ENCODE peak calls at places on chromosomes 16 and 17, in five cellular contexts. One of them, this sample, is unnamed.

GRCh38 chr17:36136439-36136838 is 32.8 kb downstream of the CCL4 start:
- DNase-seq in NT2/D1: no peak
- DNase-seq in GM12878: no peak
- DNase-seq in H1: no peak
- DNase-seq in HepG2: no peak
- DNase-seq in this sample: no peak

GRCh38 chr16:84820305-84820684 is 510 bp downstream of the CRISPLD2 start:
- DNase-seq in H1: no peak
- DNase-seq in HepG2: no peak
- DNase-seq in GM12878: no peak
- DNase-seq in NT2/D1: no peak
- DNase-seq in this sample: no peak

GRCh38 chr17:79073706-79074088 is 927 bp upstream of the ENGASE start:
- DNase-seq in HepG2: peak; percentile 66
- DNase-seq in GM12878: no peak
- DNase-seq in NT2/D1: no peak
- DNase-seq in H1: no peak
- DNase-seq in this sample: no peak

GRCh38 chr17:61582593-61582992 is 8.4 kb downstream of the NACA2 start:
- DNase-seq in HepG2: no peak
- DNase-seq in H1: no peak
- DNase-seq in GM12878: no peak
- DNase-seq in NT2/D1: no peak
- DNase-seq in this sample: no peak

GRCh38 chr16:10188236-10188635 is 6.0 kb upstream of the GRIN2A start:
- DNase-seq in NT2/D1: no peak
- DNase-seq in HepG2: no peak
- DNase-seq in H1: no peak
- DNase-seq in GM12878: no peak
- DNase-seq in this sample: no peak

GRCh38 chr16:80739523-80739922 is 64.9 kb downstream of the CDYL2 start:
- DNase-seq in H1: no peak
- DNase-seq in NT2/D1: no peak
- DNase-seq in HepG2: no peak
- DNase-seq in GM12878: no peak
- DNase-seq in this sample: no peak

GRCh38 chr17:57114085-57114673 is 29.1 kb downstream of the AKAP1 start:
- DNase-seq in HepG2: peak; percentile 41
- DNase-seq in NT2/D1: peak; percentile 30
- DNase-seq in H1: peak; percentile 15
- DNase-seq in GM12878: no peak
- DNase-seq in this sample: peak; percentile 88

GRCh38 chr16:74030000-74030399 is 266.6 kb upstream of the PSMD7 start:
- DNase-seq in HepG2: no peak
- DNase-seq in NT2/D1: no peak
- DNase-seq in GM12878: no peak
- DNase-seq in H1: no peak
- DNase-seq in this sample: no peak

GRCh38 chr17:74815671-74816370 is 39.7 kb upstream of the NAT9 start:
- DNase-seq in GM12878: no peak
- DNase-seq in NT2/D1: peak; percentile 15
- DNase-seq in HepG2: no peak
- DNase-seq in H1: no peak
- DNase-seq in this sample: peak; percentile 54

GRCh38 chr16:27242868-27243590 is 25.5 kb downstream of the NSMCE1 start:
- DNase-seq in HepG2: peak; percentile 83
- DNase-seq in NT2/D1: no peak
- DNase-seq in H1: no peak
- DNase-seq in GM12878: peak; percentile 71
- DNase-seq in this sample: no peak

GRCh38 chr16:85157813-85158701 is 45.8 kb upstream of the CIBAR2 start:
- DNase-seq in NT2/D1: peak; percentile 78
- DNase-seq in GM12878: peak; percentile 12
- DNase-seq in H1: peak; percentile 70
- DNase-seq in HepG2: peak; percentile 79
- DNase-seq in this sample: no peak

GRCh38 chr16:25413962-25414361 is 156.3 kb upstream of the ZKSCAN2 start:
- DNase-seq in GM12878: no peak
- DNase-seq in NT2/D1: no peak
- DNase-seq in H1: no peak
- DNase-seq in HepG2: no peak
- DNase-seq in this sample: no peak

GRCh38 chr16:67456383-67457140 is 24.4 kb downstream of the ATP6V0D1 start:
- DNase-seq in NT2/D1: no peak
- DNase-seq in H1: no peak
- DNase-seq in GM12878: no peak
- DNase-seq in HepG2: no peak
- DNase-seq in this sample: no peak

DNA sequence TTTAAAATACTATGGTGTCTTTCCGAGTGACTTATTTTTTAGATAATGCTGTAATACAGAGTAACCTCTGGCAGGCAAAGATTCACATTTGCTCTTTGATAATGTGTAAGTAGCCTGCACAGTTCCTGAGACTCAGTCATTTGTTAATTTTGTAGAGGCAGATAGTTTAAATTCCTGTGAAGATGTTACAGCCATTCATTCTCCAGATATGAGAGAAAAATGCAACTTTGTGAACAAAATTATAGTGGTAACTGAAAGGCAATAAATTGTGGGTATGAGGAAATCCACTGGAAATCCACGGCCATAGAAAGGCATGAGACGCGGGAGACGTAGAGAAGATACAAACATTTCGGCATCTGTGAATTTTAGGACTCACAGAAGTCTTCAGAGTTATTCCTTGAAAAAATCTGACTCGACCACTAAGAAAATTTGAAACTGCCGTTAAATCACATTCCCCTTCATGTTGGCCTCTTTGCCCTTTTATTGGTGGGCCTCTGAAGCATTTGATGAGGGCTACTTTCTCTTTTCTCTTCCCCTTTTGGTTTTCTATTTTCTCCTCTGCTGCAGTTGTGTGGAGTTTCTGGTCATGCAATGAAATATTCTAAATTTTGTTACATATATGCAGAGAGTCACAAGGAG is 18.8 kb downstream of the HS3ST3A1 start:
- DNase-seq in HepG2: no peak
- DNase-seq in NT2/D1: no peak
- DNase-seq in GM12878: no peak
- DNase-seq in H1: no peak
- DNase-seq in this sample: no peak
- TF ChIP-seq SUZ12 in HepG2: no peak
- TF ChIP-seq SUZ12 in NT2/D1: no peak
- TF ChIP-seq SUZ12 in GM12878: no peak
- TF ChIP-seq SUZ12 in H1: no peak
- TF ChIP-seq SUZ12 in this sample: no peak

DNA sequence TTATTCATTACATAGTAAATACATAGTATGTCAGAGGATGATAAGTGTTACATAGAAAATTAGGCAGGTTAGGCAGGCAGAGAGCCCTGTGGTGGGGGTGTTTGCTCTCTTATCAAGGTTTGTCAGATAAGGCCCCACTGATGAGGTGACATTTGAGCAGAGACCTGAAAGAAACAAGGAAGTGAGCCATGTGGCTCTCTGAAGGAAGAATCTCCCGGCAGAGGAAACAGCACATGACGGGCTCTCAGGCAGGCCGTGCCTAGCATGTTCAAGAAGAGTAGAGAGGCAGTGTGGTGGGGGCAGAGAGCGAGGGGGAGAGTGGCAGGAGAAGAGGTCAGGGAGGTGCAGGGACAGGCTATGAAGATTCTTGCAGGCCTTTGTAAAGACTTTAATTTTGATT is 82.0 kb upstream of the ASIC2 start:
- DNase-seq in GM12878: no peak
- DNase-seq in NT2/D1: no peak
- DNase-seq in H1: no peak
- DNase-seq in HepG2: no peak
- DNase-seq in this sample: no peak
- TF ChIP-seq SUZ12 in GM12878: no peak
- TF ChIP-seq SUZ12 in NT2/D1: no peak
- TF ChIP-seq SUZ12 in H1: no peak
- TF ChIP-seq SUZ12 in HepG2: no peak
- TF ChIP-seq SUZ12 in this sample: no peak

DNA sequence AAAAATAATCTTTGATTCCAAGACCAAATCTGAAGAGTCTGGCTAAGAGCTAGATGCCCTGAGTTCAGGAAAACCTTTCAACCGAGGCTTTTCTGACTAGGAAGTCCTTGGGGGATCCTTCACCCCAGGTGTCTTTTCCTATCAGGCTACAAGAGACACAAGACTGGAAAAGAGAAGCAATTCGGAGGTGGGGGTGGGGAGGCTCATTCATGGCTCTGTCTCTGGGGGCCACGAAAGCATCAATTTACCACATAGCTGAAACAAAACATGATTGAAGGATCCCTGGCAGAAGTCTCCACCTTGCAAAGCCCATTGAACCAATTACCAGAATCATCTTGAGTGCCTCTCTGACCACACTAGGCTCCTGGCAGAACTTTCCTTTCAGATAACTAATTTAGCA is 239.8 kb upstream of the SALL1 start:
- DNase-seq in HepG2: no peak
- DNase-seq in NT2/D1: peak; percentile 43
- DNase-seq in GM12878: no peak
- DNase-seq in H1: no peak
- DNase-seq in this sample: no peak
- TF ChIP-seq SUZ12 in HepG2: no peak
- TF ChIP-seq SUZ12 in NT2/D1: no peak
- TF ChIP-seq SUZ12 in GM12878: no peak
- TF ChIP-seq SUZ12 in H1: no peak
- TF ChIP-seq SUZ12 in this sample: no peak

GRCh38 chr17:41681776-41682175 is 6.9 kb upstream of the EIF1 start:
- DNase-seq in GM12878: no peak
- DNase-seq in HepG2: no peak
- DNase-seq in H1: no peak
- DNase-seq in NT2/D1: no peak
- DNase-seq in this sample: no peak

GRCh38 chr17:41678411-41678906 is 10.2 kb upstream of the EIF1 start:
- DNase-seq in H1: no peak
- DNase-seq in GM12878: peak; percentile 45
- DNase-seq in HepG2: no peak
- DNase-seq in NT2/D1: no peak
- DNase-seq in this sample: no peak

GRCh38 chr17:41679740-41680425 is 8.8 kb upstream of the EIF1 start:
- DNase-seq in H1: no peak
- DNase-seq in GM12878: no peak
- DNase-seq in NT2/D1: no peak
- DNase-seq in HepG2: no peak
- DNase-seq in this sample: no peak

GRCh38 chr17:41680426-41681040 is 8.2 kb upstream of the EIF1 start:
- DNase-seq in HepG2: no peak
- DNase-seq in NT2/D1: no peak
- DNase-seq in GM12878: no peak
- DNase-seq in H1: no peak
- DNase-seq in this sample: no peak

DNA sequence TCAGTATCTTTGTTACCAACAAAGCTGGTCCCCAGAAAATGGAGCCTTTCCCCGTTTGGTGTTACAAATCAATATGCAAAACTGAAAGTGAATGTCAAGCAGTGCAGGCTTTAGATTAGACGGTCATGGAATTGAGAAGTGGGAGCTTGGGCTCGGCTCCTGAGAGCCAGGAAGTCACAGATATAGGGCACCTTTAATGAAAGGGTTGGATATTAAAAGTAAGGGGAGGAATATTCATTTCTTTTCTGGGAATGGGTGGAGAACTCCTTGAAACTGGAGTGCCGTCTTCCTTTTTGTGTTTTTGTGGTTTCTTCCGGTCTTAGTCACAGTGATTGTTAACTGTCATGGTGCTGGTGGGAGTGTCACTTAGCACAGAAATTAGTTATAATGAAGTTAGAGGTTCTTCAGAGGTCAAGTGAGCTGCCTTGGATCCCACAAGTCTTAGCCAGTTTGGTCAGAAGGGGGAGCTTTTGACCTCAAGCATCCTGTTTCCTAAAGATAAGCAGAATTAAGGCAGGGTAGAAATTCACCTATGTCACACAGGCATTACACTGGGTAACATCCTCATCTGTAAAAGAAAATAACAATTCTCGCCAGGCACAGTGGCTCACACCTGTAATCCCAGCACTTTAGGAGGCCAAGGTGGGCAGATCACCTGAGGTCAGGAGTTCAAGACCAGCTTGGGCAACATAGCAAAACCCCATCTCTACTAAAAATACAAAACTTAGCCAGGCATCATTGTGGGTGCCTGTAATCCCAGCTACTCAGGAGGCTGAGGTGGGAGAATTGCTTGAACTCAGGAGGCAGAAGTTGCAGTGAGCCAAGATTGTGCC is 9.6 kb upstream of the EIF1 start:
- DNase-seq in GM12878: peak; percentile 84
- DNase-seq in HepG2: no peak
- DNase-seq in NT2/D1: no peak
- DNase-seq in H1: no peak
- DNase-seq in this sample: no peak
- TF ChIP-seq SUZ12 in GM12878: no peak
- TF ChIP-seq SUZ12 in HepG2: no peak
- TF ChIP-seq SUZ12 in NT2/D1: no peak
- TF ChIP-seq SUZ12 in H1: no peak
- TF ChIP-seq SUZ12 in this sample: no peak

DNA sequence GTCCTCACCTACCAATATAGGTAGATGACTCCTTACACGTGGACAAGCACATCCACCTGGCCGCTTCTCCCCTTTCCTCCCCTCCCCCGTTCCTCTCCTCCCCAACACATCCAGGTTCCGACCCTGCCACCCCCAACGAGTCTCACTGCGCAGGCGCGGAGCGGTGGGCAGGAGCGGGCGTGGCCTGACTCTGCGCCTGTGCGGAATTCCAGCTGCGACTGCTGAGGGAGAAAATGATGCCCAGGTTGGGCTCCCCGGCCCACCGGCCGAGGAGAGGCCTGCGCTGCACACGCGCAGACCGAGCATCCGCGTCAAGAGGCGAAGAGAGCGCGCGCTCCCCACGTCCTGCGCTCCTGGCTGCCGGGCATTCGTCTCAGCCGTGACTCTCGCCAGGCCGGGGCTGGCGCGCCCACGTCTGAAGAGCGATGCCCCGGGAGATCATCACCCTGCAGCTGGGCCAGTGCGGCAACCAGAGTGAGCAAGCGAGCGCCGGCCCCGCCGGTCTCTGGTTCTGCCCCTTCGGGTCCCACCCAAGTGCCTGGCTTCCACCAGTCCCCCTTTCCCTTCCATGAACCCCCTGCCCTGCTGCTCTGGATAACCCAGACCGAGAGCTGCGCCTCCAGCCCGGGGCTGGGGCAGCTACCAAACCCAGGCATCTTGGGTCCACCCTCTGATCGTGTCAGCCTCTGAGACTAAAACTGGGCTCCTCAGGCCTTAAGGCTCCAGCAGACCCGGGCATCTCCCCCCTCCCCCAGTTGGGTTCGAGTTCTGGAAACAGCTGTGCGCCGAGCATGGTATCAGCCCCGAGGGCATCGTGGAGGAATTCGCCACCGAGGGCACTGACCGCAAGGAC is at the start of gene TUBG2:
- DNase-seq in NT2/D1: peak; percentile 79
- DNase-seq in HepG2: peak; percentile 92
- DNase-seq in H1: peak; percentile 89
- DNase-seq in GM12878: no peak
- DNase-seq in this sample: peak; percentile 87
- TF ChIP-seq SUZ12 in NT2/D1: no peak
- TF ChIP-seq SUZ12 in HepG2: no peak
- TF ChIP-seq SUZ12 in H1: no peak
- TF ChIP-seq SUZ12 in GM12878: no peak
- TF ChIP-seq SUZ12 in this sample: no peak